ENCODE peak calls at places on chromosomes 5 and 9, in seven cellular contexts. X is GM23248, V is fibroblast of lung, K is hepatocyte, W is neuronal stem cell, G is endothelial cell of umbilical vein, Q is DND-41. Z is an unnamed sample.
A peak's percentile ranks its signal among the peaks of the same experiment; 100 is the strongest.

GRCh38 chr5:110512266-110512665 is 214.2 kb downstream of the TMEM232 start:
- DNase-seq in X (no peak), V (no peak), K (no peak), W (no peak), G (no peak), Q (no peak), Z (no peak)

GRCh38 chr5:62600560-62601252 is 22.1 kb downstream of the LRRC70 start:
- DNase-seq in X (no peak), V (no peak), K (no peak), W (no peak), G (peak; percentile 53), Q (no peak), Z (peak; percentile 66)

GRCh38 chr5:15995206-15996052 is 184.2 kb downstream of the MARCHF11 start:
- DNase-seq in X (peak; percentile 52), V (peak; percentile 69), K (peak; percentile 28), W (peak; percentile 43), G (peak; percentile 67), Q (peak; percentile 41), Z (no peak)

GRCh38 chr9:91177661-91178280 is 183.9 kb downstream of the AUH start:
- DNase-seq in X (peak; percentile 38), V (peak; percentile 66), K (no peak), W (no peak), G (no peak), Q (peak; percentile 24), Z (no peak)

GRCh38 chr5:124172389-124173003 is 573.9 kb downstream of the ZNF608 start:
- DNase-seq in X (no peak), V (no peak), K (no peak), W (no peak), G (no peak), Q (no peak), Z (no peak)

GRCh38 chr9:109115931-109116541 is 3.7 kb downstream of the TMEM245 start:
- DNase-seq in X (no peak), V (peak; percentile 51), K (no peak), W (no peak), G (no peak), Q (no peak), Z (no peak)

GRCh38 chr9:127803507-127804352 is 1.0 kb downstream of the FPGS start:
- DNase-seq in X (peak; percentile 81), V (peak; percentile 39), K (no peak), W (no peak), G (no peak), Q (peak; percentile 42), Z (peak; percentile 87)

GRCh38 chr5:169945831-169946261 is 34.4 kb downstream of the INSYN2B start:
- DNase-seq in X (peak; percentile 95), V (peak; percentile 94), K (peak; percentile 58), W (peak; percentile 4), G (peak; percentile 61), Q (no peak), Z (peak; percentile 72)

GRCh38 chr9:137828527-137829259 is 48.9 kb upstream of the CACNA1B start:
- DNase-seq in X (peak; percentile 37), V (peak; percentile 8), K (peak; percentile 48), W (peak; percentile 32), G (no peak), Q (peak; percentile 65), Z (peak; percentile 8)

GRCh38 chr5:94072116-94072515 is 330.7 kb upstream of the POU5F2 start:
- DNase-seq in X (no peak), V (peak; percentile 50), K (no peak), W (no peak), G (no peak), Q (no peak), Z (no peak)

GRCh38 chr5:76517334-76517733 is 105.9 kb downstream of the F2RL2 start:
- DNase-seq in X (no peak), V (no peak), K (no peak), W (no peak), G (no peak), Q (no peak), Z (no peak)

GRCh38 chr5:76513486-76513885 is 109.7 kb downstream of the F2RL2 start:
- DNase-seq in X (no peak), V (no peak), K (no peak), W (no peak), G (no peak), Q (no peak), Z (no peak)

GRCh38 chr5:76514254-76514653 is 108.9 kb downstream of the F2RL2 start:
- DNase-seq in X (no peak), V (no peak), K (no peak), W (no peak), G (no peak), Q (no peak), Z (no peak)
- H3K27ac ChIP-seq in X (no peak overlapping the region), V (no peak overlapping the region), K (no peak overlapping the region), W (no peak overlapping the region), G (no peak overlapping the region), Q (no peak overlapping the region), Z (no peak overlapping the region)

DNA sequence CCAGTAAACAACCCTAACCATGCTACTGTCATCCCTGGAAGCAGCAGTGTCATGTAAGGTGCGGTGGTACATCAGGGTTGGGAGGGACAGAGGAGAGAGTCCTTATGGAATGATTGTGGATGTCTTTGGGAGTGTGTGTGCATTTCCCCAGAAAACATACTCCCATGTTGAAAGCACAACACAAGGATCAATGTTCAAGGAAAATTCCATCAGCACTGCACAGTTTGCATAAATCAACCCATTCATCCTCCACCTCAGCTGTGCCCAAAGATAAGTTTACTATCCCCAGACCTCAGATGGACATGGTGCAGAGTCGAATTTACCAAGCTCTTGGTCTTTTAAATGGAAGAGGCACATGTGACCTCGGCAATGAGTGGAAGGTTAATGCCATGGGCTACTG is 34.1 kb upstream of the FLT4 start:
- DNase-seq in X (no peak), V (no peak), K (no peak), W (no peak), G (no peak), Q (no peak), Z (no peak)
- H3K4me2 ChIP-seq in X (no peak overlapping the region), V (no peak overlapping the region), K (no peak overlapping the region), W (no peak overlapping the region), G (no peak overlapping the region), Q (no peak overlapping the region), Z (no peak overlapping the region)

GRCh38 chr5:177490992-177491391 is 6.4 kb downstream of the PDLIM7 start:
- DNase-seq in X (no peak), V (no peak), K (no peak), W (no peak), G (no peak), Q (no peak), Z (no peak)

GRCh38 chr5:177491983-177492746 is 5.2 kb downstream of the PDLIM7 start:
- DNase-seq in X (no peak), V (no peak), K (no peak), W (no peak), G (no peak), Q (no peak), Z (no peak)

GRCh38 chr5:177492841-177493240 is 4.6 kb downstream of the PDLIM7 start:
- DNase-seq in X (no peak), V (no peak), K (no peak), W (no peak), G (no peak), Q (no peak), Z (no peak)

GRCh38 chr5:177490311-177490991 is 7.0 kb downstream of the PDLIM7 start:
- DNase-seq in X (no peak), V (no peak), K (no peak), W (no peak), G (no peak), Q (no peak), Z (no peak)

GRCh38 chr5:177491429-177491945 is 5.9 kb downstream of the PDLIM7 start:
- DNase-seq in X (peak; percentile 57), V (no peak), K (peak; percentile 65), W (peak; percentile 79), G (peak; percentile 79), Q (peak; percentile 44), Z (no peak)
- H2AFZ ChIP-seq in X (no peak overlapping the region), V (no peak overlapping the region), K (no peak overlapping the region), W (no peak overlapping the region), G (no peak overlapping the region), Q (no peak overlapping the region), Z (no peak overlapping the region)

GRCh38 chr5:75473463-75473862 is 38.0 kb downstream of the CERT1 start:
- DNase-seq in X (no peak), V (no peak), K (no peak), W (no peak), G (no peak), Q (no peak), Z (no peak)
- H3K27ac ChIP-seq in X (no peak overlapping the region), V (no peak overlapping the region), K (peak overlapping the region; percentile 41), W (no peak overlapping the region), G (no peak overlapping the region), Q (no peak overlapping the region), Z (no peak overlapping the region)

DNA sequence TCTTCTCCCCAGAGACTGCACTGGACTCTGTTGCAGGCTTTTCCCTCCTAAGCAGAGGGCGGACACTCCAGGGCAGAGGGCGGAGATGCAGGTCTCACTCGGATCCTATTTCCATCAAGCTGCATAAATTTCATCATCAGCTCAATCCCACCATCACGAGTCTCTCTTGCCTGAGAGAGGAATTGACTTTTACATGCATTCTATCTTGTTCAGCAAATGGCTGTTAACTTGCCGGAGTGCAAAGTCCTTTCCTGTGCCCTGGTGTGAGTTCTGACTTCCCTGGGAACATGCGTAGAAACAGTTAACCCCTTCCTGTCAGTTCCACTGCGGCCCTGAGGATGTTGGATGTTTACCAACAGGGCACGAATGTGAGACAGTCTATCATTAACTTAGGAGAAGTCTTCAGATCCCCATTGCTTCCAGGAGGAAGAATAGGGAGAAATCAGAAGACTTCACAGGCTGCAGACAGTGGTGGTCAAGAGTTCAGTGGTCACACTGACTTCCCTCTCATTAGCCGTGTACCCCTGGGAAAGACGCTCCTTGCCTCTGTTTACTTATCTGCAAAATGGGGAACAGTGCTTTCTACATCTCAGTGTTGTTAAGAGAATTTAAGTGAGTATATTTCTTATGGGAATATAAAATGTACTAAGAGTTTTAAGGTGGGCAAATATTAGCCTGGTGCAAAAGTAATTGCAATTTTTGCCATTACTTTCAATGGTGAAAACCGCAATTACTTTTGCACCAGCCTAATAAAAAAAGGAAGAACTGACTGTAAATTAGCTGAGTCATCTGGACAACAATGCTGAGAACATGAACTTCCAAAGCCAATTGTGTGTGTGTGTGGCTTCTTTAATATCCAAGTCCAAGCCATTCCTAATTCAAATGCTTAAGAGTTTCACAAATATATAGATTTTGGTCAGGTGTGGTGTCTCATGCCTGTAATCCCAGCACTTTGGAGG is 248.0 kb downstream of the DRD1 start:
- DNase-seq in X (peak; percentile 7), V (peak; percentile 85), K (peak; percentile 80), W (no peak), G (no peak), Q (no peak), Z (no peak)
- H3K4me2 ChIP-seq in X (no peak overlapping the region), V (no peak overlapping the region), K (peak overlapping the region; percentile 53), W (no peak overlapping the region), G (no peak overlapping the region), Q (no peak overlapping the region), Z (peak overlapping the region; percentile 35)

DNA sequence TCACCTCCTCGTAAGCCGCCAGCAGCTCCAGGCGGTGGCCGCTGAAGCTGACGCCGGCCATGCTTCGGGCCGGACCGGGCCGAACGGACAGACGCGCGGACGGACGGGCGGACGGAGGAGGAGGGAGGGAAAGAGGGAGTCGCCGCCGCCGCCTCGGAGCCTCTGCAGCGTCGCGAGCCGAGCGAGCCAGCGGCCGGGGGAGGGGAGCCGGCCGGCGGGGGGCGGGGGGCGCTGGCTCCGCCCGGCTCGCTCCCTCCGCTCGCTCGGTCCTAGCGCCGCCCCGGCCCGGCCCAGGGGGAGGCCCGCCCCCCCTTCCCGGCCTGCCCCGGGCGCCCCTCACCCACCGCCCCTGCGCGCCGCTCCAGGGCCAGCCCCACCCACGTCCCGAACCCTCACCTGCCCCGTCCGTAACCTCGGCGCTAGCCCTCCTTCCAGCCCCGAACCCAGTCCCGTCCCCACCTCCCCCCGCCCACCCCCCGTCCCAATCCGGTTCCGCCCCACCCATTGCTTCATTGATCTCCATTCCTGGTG is at the start of gene DBN1:
- DNase-seq in X (peak; percentile 87), V (no peak), K (peak; percentile 89), W (no peak), G (peak; percentile 30), Q (peak; percentile 62), Z (no peak)
- H2AFZ ChIP-seq in X (no peak within 1 kb of the TSS), V (no peak within 1 kb of the TSS), K (peak within 1 kb of the TSS; percentile 68), W (peak within 1 kb of the TSS; percentile 61), G (no peak within 1 kb of the TSS), Q (peak within 1 kb of the TSS; percentile 80), Z (peak within 1 kb of the TSS; percentile 63)

Z was measured in PC-9.